ENCODE peak calls at places on chromosomes 13 and 19, in seven cellular contexts. Z, Y, P, B, M, C and N are unnamed samples. For H3K9me3 and H3K4me1, the result is how much of the 10 kb centered on the place peaks cover.

GRCh38 chr13:27619711-27620376 is 485 bp downstream of the LNX2 start:
- DNase-seq in Z (no peak), Y (peak), P (no peak), B (no peak), M (peak), C (peak), N (peak)

GRCh38 chr13:56166864-56167263 is 973.9 kb upstream of the PRR20A start:
- DNase-seq in Z (no peak), Y (no peak), P (no peak), B (no peak), M (no peak), C (no peak), N (no peak)

GRCh38 chr13:113918981-113919646 is 54.8 kb downstream of the C13orf46 start:
- DNase-seq in Z (peak), Y (no peak), P (peak), B (no peak), M (no peak), C (no peak), N (no peak)

GRCh38 chr13:96810104-96810503 is 184.2 kb downstream of the OXGR1 start:
- DNase-seq in Z (no peak), Y (no peak), P (peak), B (no peak), M (no peak), C (no peak), N (no peak)

GRCh38 chr19:41350735-41351338 is 2.9 kb downstream of the TGFB1 start:
- DNase-seq in Z (no peak), Y (no peak), P (no peak), B (no peak), M (peak), C (no peak), N (no peak)

GRCh38 chr19:2079076-2079864 is 16.9 kb downstream of the MOB3A start:
- DNase-seq in Z (no peak), Y (no peak), P (no peak), B (no peak), M (no peak), C (no peak), N (no peak)

GRCh38 chr13:31385534-31385933 is 185.8 kb downstream of the B3GLCT start:
- DNase-seq in Z (no peak), Y (no peak), P (no peak), B (no peak), M (no peak), C (no peak), N (no peak)

GRCh38 chr19:52248256-52248655 is 21.1 kb upstream of the ZNF766 start:
- DNase-seq in Z (peak), Y (peak), P (no peak), B (no peak), M (peak), C (no peak), N (peak)

GRCh38 chr19:6333439-6333838 is at the start of gene ACER1:
- DNase-seq in Z (no peak), Y (no peak), P (no peak), B (no peak), M (no peak), C (no peak), N (no peak)

GRCh38 chr13:68676513-68677115 is 1431.0 kb upstream of the ATXN8OS start:
- DNase-seq in Z (no peak), Y (no peak), P (no peak), B (no peak), M (no peak), C (no peak), N (no peak)

GRCh38 chr13:73000027-73000674 is 58.7 kb upstream of the KLF5 start:
- DNase-seq in Z (no peak), Y (no peak), P (no peak), B (no peak), M (no peak), C (no peak), N (no peak)

GRCh38 chr19:17770613-17771012 is 19.3 kb downstream of the FCHO1 start:
- DNase-seq in Z (no peak), Y (no peak), P (no peak), B (no peak), M (no peak), C (no peak), N (no peak)

GRCh38 chr19:33212773-33213172 is 12.9 kb downstream of the SLC7A10 start:
- DNase-seq in Z (no peak), Y (no peak), P (no peak), B (no peak), M (no peak), C (no peak), N (no peak)

GRCh38 chr19:495440-496332 is 600 bp upstream of the MADCAM1 start:
- DNase-seq in Z (no peak), Y (peak), P (peak), B (peak), M (no peak), C (peak), N (peak)

GRCh38 chr13:30105381-30105780 is 202.0 kb downstream of the KATNAL1 start:
- DNase-seq in Z (peak), Y (no peak), P (no peak), B (peak), M (peak), C (no peak), N (no peak)

GRCh38 chr13:21008026-21008425 is 53.4 kb downstream of the LATS2 start:
- DNase-seq in Z (no peak), Y (no peak), P (no peak), B (peak), M (no peak), C (no peak), N (no peak)

GRCh38 chr19:38517321-38517720 is 83.8 kb downstream of the RYR1 start:
- DNase-seq in Z (no peak), Y (no peak), P (no peak), B (no peak), M (no peak), C (no peak), N (no peak)

GRCh38 chr13:94462670-94463069 is 16.8 kb downstream of the DCT start:
- DNase-seq in Z (no peak), Y (no peak), P (no peak), B (no peak), M (no peak), C (no peak), N (no peak)

GRCh38 chr13:35947315-35947714 is 183.9 kb downstream of the DCLK1 start:
- DNase-seq in Z (no peak), Y (no peak), P (no peak), B (no peak), M (no peak), C (no peak), N (no peak)

GRCh38 chr19:6232567-6232966 is 47.2 kb downstream of the MLLT1 start:
- DNase-seq in Z (no peak), Y (peak), P (no peak), B (no peak), M (no peak), C (no peak), N (no peak)

GRCh38 chr13:72970301-72970880 is 88.4 kb upstream of the KLF5 start:
- DNase-seq in Z (no peak), Y (no peak), P (no peak), B (no peak), M (no peak), C (no peak), N (no peak)

GRCh38 chr13:100789968-100790367 is 115.4 kb upstream of the TMTC4 start:
- DNase-seq in Z (no peak), Y (no peak), P (no peak), B (no peak), M (no peak), C (no peak), N (no peak)

GRCh38 chr13:37598572-37598971 is at the start of gene POSTN:
- DNase-seq in Z (no peak), Y (no peak), P (no peak), B (no peak), M (no peak), C (no peak), N (no peak)

GRCh38 chr19:15252398-15253018 is 20.3 kb upstream of the EPHX3 start:
- DNase-seq in Z (no peak), Y (no peak), P (no peak), B (no peak), M (no peak), C (peak), N (no peak)

GRCh38 chr19:45448887-45449299 is 18.9 kb upstream of the FOSB start:
- DNase-seq in Z (no peak), Y (no peak), P (peak), B (no peak), M (no peak), C (no peak), N (no peak)

GRCh38 chr19:13037161-13037560 is 41.9 kb downstream of the NFIX start:
- DNase-seq in Z (no peak), Y (peak), P (no peak), B (no peak), M (no peak), C (peak), N (no peak)

GRCh38 chr19:2477141-2477710 is 1.3 kb downstream of the GADD45B start:
- DNase-seq in Z (peak), Y (peak), P (peak), B (peak), M (peak), C (no peak), N (no peak)

GRCh38 chr13:100721885-100722512 is 47.4 kb upstream of the TMTC4 start:
- DNase-seq in Z (peak), Y (no peak), P (no peak), B (no peak), M (no peak), C (peak), N (peak)

GRCh38 chr19:28949535-28949934 is 263.4 kb downstream of the UQCRFS1 start:
- DNase-seq in Z (no peak), Y (no peak), P (no peak), B (no peak), M (no peak), C (no peak), N (no peak)

GRCh38 chr13:48216204-48216711 is 16.7 kb upstream of the ITM2B start:
- DNase-seq in Z (no peak), Y (no peak), P (no peak), B (no peak), M (no peak), C (no peak), N (no peak)

GRCh38 chr13:72390909-72391308 is 336.5 kb downstream of the MZT1 start:
- DNase-seq in Z (no peak), Y (no peak), P (no peak), B (no peak), M (no peak), C (no peak), N (no peak)

GRCh38 chr19:30102666-30103065 is 160.6 kb downstream of the URI1 start:
- DNase-seq in Z (no peak), Y (no peak), P (no peak), B (no peak), M (no peak), C (no peak), N (no peak)

GRCh38 chr13:96780105-96780504 is 214.2 kb downstream of the OXGR1 start:
- DNase-seq in Z (no peak), Y (no peak), P (no peak), B (no peak), M (no peak), C (no peak), N (no peak)

GRCh38 chr19:46100344-46100743 is 24.1 kb downstream of the IGFL3 start:
- DNase-seq in Z (no peak), Y (no peak), P (no peak), B (no peak), M (no peak), C (no peak), N (no peak)

GRCh38 chr13:80931118-80931517 is 590.2 kb upstream of the SPRY2 start:
- DNase-seq in Z (no peak), Y (no peak), P (no peak), B (no peak), M (no peak), C (no peak), N (no peak)

GRCh38 chr19:9498183-9498902 is at the start of gene ZNF560:
- DNase-seq in Z (no peak), Y (no peak), P (no peak), B (no peak), M (no peak), C (no peak), N (no peak)

DNA sequence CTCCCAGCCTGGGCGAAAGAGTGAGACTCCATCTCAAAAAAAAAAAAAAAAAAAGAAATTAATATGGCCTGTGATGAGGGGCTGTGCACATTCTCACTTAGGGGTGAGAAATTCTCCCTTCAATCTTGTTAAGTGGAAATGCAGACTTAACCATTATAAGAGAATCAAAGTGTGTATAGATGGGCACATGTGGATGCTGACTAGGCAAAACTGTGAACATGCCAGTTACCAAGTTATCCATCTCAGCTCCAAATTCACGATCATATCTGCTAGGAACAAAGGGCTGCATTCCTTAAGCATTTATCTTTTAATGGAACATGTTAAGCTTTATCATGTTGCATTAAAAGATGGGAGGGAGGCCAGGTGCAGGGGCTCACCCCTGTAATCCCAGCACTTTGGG is 4.3 kb downstream of the ZNF560 start:
- DNase-seq in Z (no peak), Y (no peak), P (no peak), B (no peak), M (no peak), C (no peak), N (no peak)
- H3K9me3 ChIP-seq in Z (under half), Y (under half), P (under half), B (under half), M (under half), C (under half), N (under half)

DNA sequence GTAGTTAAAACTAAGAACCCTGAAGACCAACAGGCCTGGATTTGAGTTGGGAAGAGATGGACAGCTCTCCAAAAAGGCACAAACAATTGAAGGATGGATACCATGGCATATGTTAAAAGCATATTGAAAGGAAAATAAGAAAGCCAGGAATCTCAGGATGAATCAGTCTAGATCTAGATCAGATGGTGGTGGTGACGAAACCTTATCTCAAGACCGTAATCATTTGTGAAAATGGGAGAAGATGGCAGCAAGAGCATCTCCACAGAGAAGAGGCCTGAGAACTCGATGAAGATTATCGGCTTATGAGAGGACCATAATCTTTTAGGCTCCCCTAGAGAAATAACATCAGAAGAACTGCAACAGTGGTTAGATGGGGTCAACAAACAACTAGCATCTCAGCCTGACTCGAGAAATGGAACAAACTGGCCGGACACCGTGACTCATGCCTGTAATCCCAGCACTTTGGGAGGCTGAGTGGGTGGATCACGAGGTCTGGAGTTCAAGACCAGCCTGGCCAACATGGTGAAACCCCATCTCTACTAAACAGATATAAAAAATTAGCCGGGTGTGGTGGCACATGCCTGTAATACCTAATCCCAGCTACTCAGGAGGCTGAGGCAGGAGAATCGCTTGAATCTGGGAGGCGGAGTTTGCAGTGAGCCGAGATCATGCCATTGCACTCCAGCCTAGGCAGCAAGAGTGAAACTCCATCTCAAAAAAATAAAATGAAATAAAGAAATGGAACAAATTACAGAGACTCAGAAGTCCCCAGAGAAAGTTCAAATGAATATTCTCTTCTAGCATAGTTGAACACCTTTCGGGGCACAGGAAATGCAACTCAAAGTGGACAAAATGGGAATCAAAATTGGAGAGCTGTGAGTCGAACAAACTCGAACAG is 47.6 kb downstream of the FOXO1 start:
- DNase-seq in Z (no peak), Y (no peak), P (no peak), B (no peak), M (no peak), C (no peak), N (no peak)
- H3K4me1 ChIP-seq in Z (half or more), Y (half or more), P (under half), B (under half), M (under half), C (under half), N (half or more)

GRCh38 chr13:99313941-99314340 is 6.7 kb upstream of the GPR183 start:
- DNase-seq in Z (no peak), Y (no peak), P (no peak), B (no peak), M (no peak), C (no peak), N (no peak)
- H3K27ac ChIP-seq in Z (no peak), Y (peak), P (no peak), B (no peak), M (no peak), C (no peak), N (peak)

DNA sequence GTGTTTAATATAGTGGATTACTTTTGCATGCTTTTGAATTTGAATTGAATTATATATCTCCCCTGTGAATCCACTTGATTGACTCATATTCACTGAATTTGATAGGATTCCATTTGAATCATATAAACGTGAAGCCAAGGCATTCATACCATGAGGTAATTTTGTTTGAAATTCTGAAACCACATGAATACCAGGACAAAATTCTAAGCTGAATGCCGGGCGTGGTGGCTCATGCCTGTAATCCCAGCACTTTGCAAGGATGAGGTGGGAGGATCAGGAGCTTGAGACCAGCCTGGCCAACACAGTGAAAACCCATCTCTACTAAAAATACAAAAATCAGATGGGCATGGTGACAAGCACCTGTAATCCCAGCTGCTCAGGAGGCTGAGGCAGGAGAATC is 4.4 kb downstream of the ZNF793 start:
- DNase-seq in Z (no peak), Y (no peak), P (no peak), B (no peak), M (no peak), C (no peak), N (no peak)
- H3K9me3 ChIP-seq in Z (under half), Y (under half), P (under half), B (under half), M (under half), C (half or more), N (under half)

GRCh38 chr19:34996978-34997640 is 3.0 kb upstream of the GRAMD1A start:
- DNase-seq in Z (no peak), Y (no peak), P (no peak), B (no peak), M (no peak), C (no peak), N (peak)
- H3K4me1 ChIP-seq in Z (under half), Y (under half), P (under half), B (under half), M (under half), C (half or more), N (half or more)

DNA sequence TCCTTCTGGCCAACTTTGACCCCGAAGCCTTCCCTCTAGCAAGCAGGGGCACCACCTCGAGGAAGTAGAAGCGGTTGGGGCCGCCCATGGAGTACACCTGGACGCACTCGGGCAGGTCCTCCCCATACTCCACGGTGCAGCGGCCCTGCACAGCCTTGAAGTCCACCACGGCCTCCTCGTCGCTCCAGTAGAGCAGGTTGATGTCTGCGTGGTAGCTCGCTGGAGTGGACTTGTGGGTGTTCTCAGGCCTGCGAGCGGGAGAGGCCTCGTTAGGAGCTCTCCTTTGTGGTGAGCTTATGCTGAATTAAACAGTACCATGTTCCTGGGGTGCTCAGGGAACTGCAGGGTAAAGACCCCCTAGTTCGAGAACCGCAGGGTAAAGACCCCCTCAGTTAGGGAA is 22.3 kb upstream of the EIF3G start:
- DNase-seq in Z (no peak), Y (no peak), P (no peak), B (no peak), M (no peak), C (no peak), N (no peak)
- H3K27ac ChIP-seq in Z (no peak), Y (no peak), P (peak), B (peak), M (no peak), C (no peak), N (peak)

GRCh38 chr13:50955807-50956206 is 46.2 kb downstream of the RNASEH2B start:
- DNase-seq in Z (no peak), Y (no peak), P (no peak), B (no peak), M (no peak), C (no peak), N (no peak)

GRCh38 chr13:50955212-50955611 is 45.6 kb downstream of the RNASEH2B start:
- DNase-seq in Z (no peak), Y (no peak), P (no peak), B (no peak), M (no peak), C (no peak), N (no peak)

GRCh38 chr13:50948576-50948975 is 39.0 kb downstream of the RNASEH2B start:
- DNase-seq in Z (no peak), Y (no peak), P (no peak), B (no peak), M (no peak), C (no peak), N (no peak)

GRCh38 chr13:50950808-50951207 is 41.2 kb downstream of the RNASEH2B start:
- DNase-seq in Z (no peak), Y (no peak), P (no peak), B (no peak), M (no peak), C (no peak), N (no peak)

DNA sequence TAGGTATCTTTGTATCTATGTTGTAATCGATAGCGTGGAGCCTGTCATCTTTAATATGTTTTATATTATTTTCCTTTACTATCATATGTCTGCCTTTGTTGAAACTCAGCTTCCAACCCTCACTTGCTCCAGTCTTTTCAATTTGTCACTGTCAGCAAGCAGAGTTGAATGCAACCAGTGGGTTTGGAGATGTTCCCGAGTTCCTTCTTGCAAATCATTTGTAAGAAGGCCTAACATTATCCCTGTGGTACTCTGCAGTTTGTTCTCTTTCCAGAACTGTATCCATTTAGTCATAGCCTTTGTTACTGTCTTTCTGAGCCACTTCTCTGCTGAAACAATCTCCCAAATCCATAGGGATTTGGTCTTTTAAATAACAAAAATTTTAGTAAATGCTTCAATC is 41.8 kb downstream of the RNASEH2B start:
- DNase-seq in Z (no peak), Y (no peak), P (no peak), B (no peak), M (no peak), C (no peak), N (no peak)
- H3K9me3 ChIP-seq in Z (under half), Y (under half), P (under half), B (under half), M (under half), C (under half), N (under half)

DNA sequence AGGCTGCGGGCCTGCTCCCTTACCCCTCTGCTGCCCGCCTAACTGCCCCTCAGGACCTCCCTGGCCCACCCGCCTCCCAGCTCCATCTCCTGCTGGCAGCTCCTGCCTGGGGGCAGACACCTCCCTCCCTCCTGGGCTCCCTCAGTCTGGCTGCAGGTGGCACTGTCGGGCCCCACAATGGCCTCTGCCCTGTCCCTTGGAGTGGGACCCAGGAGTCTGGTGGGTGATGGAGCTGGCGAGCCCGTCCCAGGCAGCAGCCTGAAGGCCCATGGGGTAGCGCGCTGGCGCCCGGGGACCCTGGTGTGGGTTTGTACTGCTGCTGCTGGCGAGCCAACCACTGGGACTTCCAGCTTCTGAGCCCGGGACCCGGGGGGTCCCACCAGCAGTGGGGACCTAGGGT is 83.6 kb downstream of the KDM4B start:
- DNase-seq in Z (no peak), Y (no peak), P (no peak), B (no peak), M (no peak), C (no peak), N (no peak)
- H3K4me1 ChIP-seq in Z (under half), Y (under half), P (under half), B (under half), M (under half), C (under half), N (under half)